ENCODE peak calls at places on chromosome 20, in eight cellular contexts. Y, K, I, N, S, X, Q and F are unnamed samples.

GRCh38 chr20:53914091-53914860 is 156.1 kb downstream of the BCAS1 start:
- DNase-seq in Y (peak; percentile 64), K (peak; percentile 69), I (peak; percentile 36), N (no peak), S (no peak), X (no peak), Q (no peak), F (no peak)

GRCh38 chr20:43744121-43744520 is 17.3 kb upstream of the GTSF1L start:
- DNase-seq in Y (peak; percentile 72), K (no peak), I (no peak), N (no peak), S (no peak), X (no peak), Q (no peak), F (peak; percentile 52)

GRCh38 chr20:50346372-50347347 is 156.0 kb downstream of the CEBPB start:
- DNase-seq in Y (peak; percentile 92), K (peak; percentile 94), I (peak; percentile 88), N (no peak), S (peak; percentile 87), X (peak; percentile 55), Q (no peak), F (peak; percentile 70)

GRCh38 chr20:16761305-16761829 is 13.2 kb downstream of the OTOR start:
- DNase-seq in Y (peak; percentile 75), K (peak; percentile 81), I (no peak), N (peak; percentile 74), S (peak; percentile 32), X (peak; percentile 71), Q (peak; percentile 81), F (no peak)

GRCh38 chr20:32017711-32018251 is 7.5 kb downstream of the CCM2L start:
- DNase-seq in Y (no peak), K (no peak), I (no peak), N (peak; percentile 79), S (no peak), X (peak; percentile 78), Q (peak; percentile 93), F (no peak)

GRCh38 chr20:48722737-48723191 is 105.0 kb downstream of the PREX1 start:
- DNase-seq in Y (no peak), K (peak; percentile 84), I (peak; percentile 93), N (no peak), S (no peak), X (no peak), Q (no peak), F (peak; percentile 62)

GRCh38 chr20:63855363-63856110 is 5.8 kb upstream of the ABHD16B start:
- DNase-seq in Y (no peak), K (no peak), I (no peak), N (no peak), S (peak; percentile 71), X (no peak), Q (no peak), F (no peak)

GRCh38 chr20:58850693-58851174 is at the start of gene GNAS-AS1:
- DNase-seq in Y (peak; percentile 87), K (peak; percentile 93), I (no peak), N (no peak), S (no peak), X (peak; percentile 100), Q (peak; percentile 91), F (no peak)

GRCh38 chr20:60101201-60101893 is 143.1 kb downstream of the CDH26 start:
- DNase-seq in Y (no peak), K (no peak), I (no peak), N (no peak), S (no peak), X (no peak), Q (no peak), F (no peak)

GRCh38 chr20:60095456-60095855 is 137.2 kb downstream of the CDH26 start:
- DNase-seq in Y (no peak), K (peak; percentile 2), I (no peak), N (no peak), S (no peak), X (no peak), Q (no peak), F (no peak)

GRCh38 chr20:56273491-56273890 is 25.0 kb downstream of the MC3R start:
- DNase-seq in Y (no peak), K (no peak), I (no peak), N (no peak), S (no peak), X (no peak), Q (no peak), F (no peak)

GRCh38 chr20:60242836-60243520 is 284.8 kb downstream of the CDH26 start:
- DNase-seq in Y (peak; percentile 35), K (no peak), I (no peak), N (no peak), S (no peak), X (peak; percentile 44), Q (no peak), F (no peak)

GRCh38 chr20:9417665-9418064 is 96.7 kb upstream of the LAMP5 start:
- DNase-seq in Y (peak; percentile 83), K (peak; percentile 4), I (no peak), N (no peak), S (no peak), X (no peak), Q (no peak), F (no peak)

GRCh38 chr20:35497780-35498189 is 31.7 kb downstream of the C20orf173 start:
- DNase-seq in Y (no peak), K (peak; percentile 70), I (peak; percentile 77), N (no peak), S (peak; percentile 90), X (no peak), Q (no peak), F (no peak)

GRCh38 chr20:38435555-38435939 is 419 bp upstream of the SNHG17 start:
- DNase-seq in Y (peak; percentile 75), K (peak; percentile 68), I (no peak), N (no peak), S (no peak), X (no peak), Q (no peak), F (no peak)

DNA sequence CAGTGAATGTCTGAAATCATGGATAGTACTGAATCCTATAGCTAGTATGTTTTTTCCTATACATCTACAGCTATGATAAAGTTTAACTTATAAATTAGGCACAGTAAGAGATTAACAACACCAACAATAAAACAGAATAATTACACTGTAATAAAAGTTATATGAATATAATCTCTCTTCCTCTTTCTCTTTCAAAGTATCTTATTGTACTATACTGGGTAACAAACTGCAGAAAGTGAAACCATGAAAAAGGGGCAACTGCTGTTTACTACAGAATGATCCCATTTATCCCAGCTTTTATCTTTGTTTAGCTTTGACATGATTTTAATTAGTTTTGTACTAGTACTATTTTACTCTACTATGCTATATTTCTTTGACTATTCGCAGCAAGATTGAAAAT is 25.8 kb downstream of the ESF1 start:
- DNase-seq in Y (no peak), K (no peak), I (no peak), N (no peak), S (no peak), X (no peak), Q (no peak), F (no peak)
- TF ChIP-seq CTCF in Y (no peak), K (no peak), I (no peak), N (no peak), S (no peak), X (no peak), Q (no peak), F (no peak)

GRCh38 chr20:62352402-62353288 is 14.5 kb downstream of the LAMA5 start:
- DNase-seq in Y (no peak), K (no peak), I (peak; percentile 93), N (no peak), S (no peak), X (peak; percentile 86), Q (no peak), F (no peak)
- TF ChIP-seq CTCF in Y (no peak), K (no peak), I (no peak), N (no peak), S (no peak), X (peak; percentile 86), Q (no peak), F (no peak)

DNA sequence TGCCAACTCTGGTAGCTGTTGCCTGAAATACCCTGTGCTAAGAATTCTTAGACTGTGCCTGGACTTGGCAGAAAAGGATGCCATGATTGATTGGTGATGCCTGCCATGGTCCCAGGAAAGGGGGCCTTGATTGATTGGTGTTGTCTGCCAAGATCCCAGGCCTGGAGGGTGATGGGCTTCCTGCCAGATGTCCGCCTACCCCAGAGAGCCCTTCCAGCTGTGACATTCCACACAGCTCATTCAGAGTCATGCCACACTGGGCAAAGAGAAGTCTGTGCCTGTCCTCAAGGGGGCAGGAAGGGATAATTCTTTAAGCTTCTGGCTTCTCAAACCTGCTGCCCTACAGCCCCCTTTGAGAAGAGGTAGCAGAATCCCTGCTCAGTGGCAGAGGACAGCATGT is 24.6 kb downstream of the RIMS4 start:
- DNase-seq in Y (no peak), K (peak; percentile 13), I (no peak), N (no peak), S (no peak), X (peak; percentile 58), Q (peak; percentile 58), F (no peak)
- TF ChIP-seq CTCF in Y (no peak), K (peak; percentile 14), I (no peak), N (peak; percentile 29), S (no peak), X (no peak), Q (peak; percentile 43), F (no peak)

GRCh38 chr20:14454296-14454695 is 116.9 kb upstream of the FLRT3 start:
- DNase-seq in Y (peak; percentile 55), K (no peak), I (no peak), N (no peak), S (no peak), X (no peak), Q (no peak), F (no peak)
- TF ChIP-seq CTCF in Y (no peak), K (no peak), I (no peak), N (no peak), S (no peak), X (no peak), Q (no peak), F (no peak)

DNA sequence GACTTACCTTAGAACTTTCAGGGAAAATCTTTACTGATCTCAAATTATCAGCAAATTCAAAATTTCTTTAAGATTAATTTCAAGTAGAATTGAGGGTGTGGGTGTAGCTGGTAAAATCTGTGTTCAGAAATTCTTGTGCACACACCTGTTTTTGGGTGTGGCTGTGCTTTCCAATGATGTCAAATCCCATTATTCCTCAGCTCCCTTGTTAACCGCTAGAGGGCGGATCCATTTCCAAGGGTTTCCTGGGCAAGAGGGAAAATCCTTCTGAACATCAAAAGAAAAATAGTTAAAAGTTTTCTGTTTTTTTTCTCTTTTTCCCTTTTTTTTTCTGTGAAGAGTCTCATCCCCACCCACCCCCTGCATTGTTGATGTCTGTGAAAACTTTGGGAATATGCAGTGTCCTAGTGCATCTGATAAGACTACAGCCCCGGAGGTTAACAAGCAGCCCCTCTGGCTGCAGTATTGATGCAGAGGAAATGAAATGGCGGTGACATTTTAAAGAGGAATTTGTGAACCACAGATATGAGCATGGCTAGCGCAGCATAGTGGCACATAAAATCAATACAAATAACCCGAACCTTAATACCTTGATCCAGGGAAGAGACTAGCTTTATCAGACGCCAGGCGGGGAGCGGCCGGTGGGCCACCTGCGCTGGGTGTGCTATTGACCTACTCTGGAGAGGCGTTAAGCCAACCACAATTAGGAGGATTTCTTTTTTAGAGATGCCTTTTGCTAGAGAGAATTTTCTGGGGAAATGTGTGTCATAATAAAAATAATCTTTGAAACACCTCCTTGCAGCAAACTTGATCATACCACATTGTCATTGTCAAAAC is 130.9 kb downstream of the FOXA2 start:
- DNase-seq in Y (no peak), K (peak; percentile 32), I (no peak), N (peak; percentile 32), S (no peak), X (peak; percentile 68), Q (peak; percentile 51), F (no peak)
- TF ChIP-seq CTCF in Y (peak; percentile 42), K (peak; percentile 80), I (peak; percentile 16), N (peak; percentile 80), S (no peak), X (peak; percentile 87), Q (peak; percentile 88), F (peak; percentile 34)